ENCODE peak calls at places on chromosome 20, in seven cellular contexts. N is progenitor cell of endocrine pancreas, Z is psoas muscle, M is mucosa of descending colon, B is WTC11, E is MCF 10A, C is lower leg skin. Y is an unnamed sample.

GRCh38 chr20:13280609-13281324 is 59.7 kb downstream of the ISM1 start:
- DNase-seq in M (no peak), Z (no peak), B (no peak), E (no peak), N (no peak), C (no peak), Y (no peak)

GRCh38 chr20:57397693-57398108 is 6.5 kb downstream of the RBM38 start:
- DNase-seq in B (no peak), C (no peak), N (no peak), E (no peak), Z (peak; percentile 22), M (peak; percentile 46), Y (no peak)

GRCh38 chr20:10414982-10415650 is 18.9 kb downstream of the MKKS start:
- DNase-seq in M (no peak), E (peak; percentile 58), B (peak; percentile 31), Z (no peak), N (no peak), C (no peak), Y (no peak)

GRCh38 chr20:41837669-41838224 is 219.6 kb upstream of the CHD6 start:
- DNase-seq in B (no peak), E (no peak), N (no peak), C (no peak), M (no peak), Z (no peak), Y (no peak)

GRCh38 chr20:49483706-49484101 is 1.2 kb upstream of the KCNB1 start:
- DNase-seq in E (no peak), N (no peak), B (peak; percentile 34), C (no peak), M (no peak), Z (no peak), Y (peak; percentile 32)

GRCh38 chr20:5636127-5636520 is 114.1 kb upstream of the SHLD1 start:
- DNase-seq in Z (no peak), N (no peak), C (no peak), M (no peak), E (no peak), B (no peak), Y (no peak)

GRCh38 chr20:8385247-8385646 is 253.2 kb downstream of the PLCB1 start:
- DNase-seq in N (no peak), E (peak; percentile 5), B (peak; percentile 48), C (no peak), M (peak; percentile 16), Z (peak; percentile 11), Y (no peak)

GRCh38 chr20:13220857-13221297 is at the start of gene ISM1:
- DNase-seq in M (peak; percentile 7), B (peak; percentile 36), E (no peak), Z (peak; percentile 27), N (peak; percentile 26), C (no peak), Y (peak; percentile 73)

GRCh38 chr20:49668181-49668877 is 45.3 kb downstream of the B4GALT5 start:
- DNase-seq in E (no peak), B (no peak), M (no peak), C (no peak), N (no peak), Z (no peak), Y (peak; percentile 23)

GRCh38 chr20:8310618-8311017 is 178.6 kb downstream of the PLCB1 start:
- DNase-seq in E (no peak), C (no peak), Z (no peak), M (no peak), B (no peak), N (no peak), Y (no peak)

GRCh38 chr20:4512891-4513550 is 208.7 kb upstream of the PRND start:
- DNase-seq in M (no peak), C (no peak), N (no peak), Z (no peak), B (no peak), E (peak; percentile 89), Y (no peak)

GRCh38 chr20:483791-484644 is 21.7 kb upstream of the TBC1D20 start:
- DNase-seq in M (no peak), N (no peak), B (no peak), E (no peak), C (no peak), Z (no peak), Y (no peak)

GRCh38 chr20:23161244-23161875 is 75.2 kb upstream of the CD93 start:
- DNase-seq in N (no peak), Z (no peak), C (no peak), E (peak; percentile 85), B (no peak), M (no peak), Y (no peak)

GRCh38 chr20:36340593-36340990 is 34.5 kb downstream of the DLGAP4 start:
- DNase-seq in C (no peak), B (no peak), Z (no peak), E (no peak), N (no peak), M (no peak), Y (no peak)

GRCh38 chr20:44571367-44571766 is 11.0 kb upstream of the PKIG start:
- DNase-seq in M (no peak), Z (no peak), E (no peak), C (no peak), B (no peak), N (no peak), Y (no peak)

GRCh38 chr20:13238001-13238653 is 17.1 kb downstream of the ISM1 start:
- DNase-seq in C (no peak), N (no peak), B (no peak), M (no peak), Z (no peak), E (no peak), Y (no peak)

GRCh38 chr20:48582361-48582991 is 245.3 kb downstream of the PREX1 start:
- DNase-seq in Z (no peak), M (no peak), N (no peak), C (no peak), B (no peak), E (no peak), Y (no peak)

GRCh38 chr20:32823078-32823477 is 3.3 kb downstream of the MAPRE1 start:
- DNase-seq in B (no peak), N (no peak), C (peak; percentile 41), E (peak; percentile 67), Z (no peak), M (no peak), Y (no peak)

GRCh38 chr20:52972190-52972937 is at the start of gene TSHZ2:
- DNase-seq in B (peak; percentile 41), E (peak; percentile 31), N (peak; percentile 43), C (peak; percentile 51), M (peak; percentile 16), Z (peak; percentile 58), Y (peak; percentile 74)

GRCh38 chr20:33387177-33387576 is 14.1 kb downstream of the CDK5RAP1 start:
- DNase-seq in B (no peak), E (peak; percentile 70), M (no peak), C (no peak), Z (peak; percentile 46), N (no peak), Y (no peak)

GRCh38 chr20:53773792-53774371 is 180.2 kb upstream of the ZNF217 start:
- DNase-seq in E (peak; percentile 79), B (no peak), C (no peak), M (no peak), N (no peak), Z (no peak), Y (no peak)

GRCh38 chr20:46915580-46916243 is 21.1 kb downstream of the EYA2 start:
- DNase-seq in E (no peak), Z (no peak), C (no peak), N (no peak), M (no peak), B (no peak), Y (no peak)
- TF ChIP-seq CTCF in E (no peak), Z (no peak), C (no peak), N (no peak), M (no peak), B (no peak), Y (no peak)

GRCh38 chr20:37899105-37900045 is 3.6 kb upstream of the VSTM2L start:
- DNase-seq in E (no peak), B (no peak), N (no peak), M (no peak), Z (no peak), C (no peak), Y (no peak)
- TF ChIP-seq CTCF in E (no peak), B (no peak), N (no peak), M (no peak), Z (peak; percentile 10), C (no peak), Y (no peak)

DNA sequence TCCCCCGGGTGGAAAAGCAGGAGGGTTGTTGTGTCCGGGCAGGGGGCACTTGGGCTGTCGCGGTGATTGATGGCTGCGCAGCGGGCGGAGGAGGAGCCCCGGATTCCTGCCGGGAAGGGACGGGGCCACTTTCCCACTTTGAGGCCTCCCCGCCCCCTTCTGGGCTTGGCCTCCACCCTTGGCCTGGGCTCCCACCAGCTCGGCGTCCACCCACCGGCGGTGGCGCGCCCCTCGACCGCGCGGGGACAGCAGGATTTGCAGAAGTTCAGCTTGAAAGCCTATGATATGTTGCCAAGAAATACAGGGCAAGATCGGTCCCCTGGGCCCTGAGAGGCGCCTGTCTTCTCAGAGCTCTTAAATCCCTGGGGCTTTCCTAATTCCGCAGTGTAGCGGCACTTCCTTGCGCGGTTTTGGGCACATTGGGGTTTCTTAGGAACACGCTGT is 852 bp downstream of the RIN2 start:
- DNase-seq in M (peak; percentile 74), C (peak; percentile 66), B (peak; percentile 69), Z (peak; percentile 81), E (no peak), N (peak; percentile 59), Y (peak; percentile 89)
- TF ChIP-seq CTCF in M (no peak), C (no peak), B (no peak), Z (no peak), E (no peak), N (peak; percentile 6), Y (no peak)

DNA sequence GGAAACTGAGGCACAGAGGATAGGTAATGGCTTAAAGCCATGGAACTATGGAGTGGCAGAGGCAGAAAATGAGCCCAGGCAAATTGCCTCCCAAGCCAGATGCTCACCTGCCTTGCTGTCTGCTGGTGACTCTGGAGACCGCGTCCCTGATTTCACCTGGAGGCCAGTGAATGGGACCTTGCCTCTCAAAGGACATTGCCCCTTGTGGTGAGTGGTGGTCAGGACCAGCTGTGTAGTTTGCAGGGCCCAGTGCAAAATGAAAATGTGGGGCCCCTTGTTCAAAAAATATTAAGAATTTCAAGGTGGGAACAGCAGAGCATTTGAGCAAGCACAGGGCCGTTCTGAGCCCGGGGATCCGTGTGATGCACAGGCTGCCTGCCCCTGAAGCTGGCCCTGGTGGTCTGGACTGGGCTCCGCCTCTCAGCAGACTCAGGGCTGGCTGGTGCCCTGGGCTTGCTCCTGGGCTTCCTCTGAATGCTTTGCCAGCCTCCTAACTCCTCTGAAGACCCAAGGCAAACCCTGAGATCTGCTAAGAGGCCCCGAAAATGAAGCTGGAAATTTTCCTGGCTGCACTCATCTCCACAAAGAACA is 19.8 kb upstream of the KCNG1 start:
- DNase-seq in C (no peak), E (no peak), N (no peak), B (peak; percentile 65), M (no peak), Z (no peak), Y (no peak)
- TF ChIP-seq CTCF in C (no peak), E (no peak), N (peak; percentile 57), B (peak; percentile 27), M (no peak), Z (no peak), Y (peak; percentile 27)